ENCODE peak calls at places on chromosomes 13 and 19, in four cellular contexts. One of them, this sample, is unnamed.

GRCh38 chr19:7725791-7726190 is 6.1 kb downstream of the CLEC4G start:
- DNase-seq in adrenal gland: no peak
- DNase-seq in body of pancreas: no peak
- DNase-seq in heart left ventricle: no peak
- DNase-seq in this sample: no peak

GRCh38 chr13:29920018-29920643 is 69.7 kb upstream of the UBL3 start:
- DNase-seq in body of pancreas: no peak
- DNase-seq in heart left ventricle: no peak
- DNase-seq in adrenal gland: no peak
- DNase-seq in this sample: no peak

GRCh38 chr13:95033890-95034289 is 267.4 kb downstream of the ABCC4 start:
- DNase-seq in heart left ventricle: no peak
- DNase-seq in body of pancreas: no peak
- DNase-seq in adrenal gland: no peak
- DNase-seq in this sample: no peak

GRCh38 chr19:50268046-50268445 is 61.1 kb downstream of the KCNC3 start:
- DNase-seq in body of pancreas: no peak
- DNase-seq in adrenal gland: no peak
- DNase-seq in heart left ventricle: no peak
- DNase-seq in this sample: no peak

GRCh38 chr19:6925801-6926751 is 38.7 kb downstream of the ADGRE1 start:
- DNase-seq in body of pancreas: no peak
- DNase-seq in adrenal gland: no peak
- DNase-seq in heart left ventricle: no peak
- DNase-seq in this sample: no peak

GRCh38 chr13:27909378-27909777 is 10.4 kb upstream of the PDX1 start:
- DNase-seq in body of pancreas: no peak
- DNase-seq in heart left ventricle: no peak
- DNase-seq in adrenal gland: no peak
- DNase-seq in this sample: no peak

GRCh38 chr19:49165865-49166301 is 8.3 kb downstream of the TRPM4 start:
- DNase-seq in adrenal gland: no peak
- DNase-seq in body of pancreas: no peak
- DNase-seq in heart left ventricle: no peak
- DNase-seq in this sample: no peak

GRCh38 chr13:43005460-43006236 is 13.6 kb upstream of the EPSTI1 start:
- DNase-seq in adrenal gland: no peak
- DNase-seq in body of pancreas: no peak
- DNase-seq in heart left ventricle: no peak
- DNase-seq in this sample: no peak

GRCh38 chr13:26855921-26856320 is 95.3 kb upstream of the GPR12 start:
- DNase-seq in heart left ventricle: no peak
- DNase-seq in adrenal gland: no peak
- DNase-seq in body of pancreas: no peak
- DNase-seq in this sample: no peak

GRCh38 chr19:23285948-23286347 is 35.8 kb upstream of the ZNF724 start:
- DNase-seq in adrenal gland: no peak
- DNase-seq in heart left ventricle: no peak
- DNase-seq in body of pancreas: no peak
- DNase-seq in this sample: no peak

GRCh38 chr19:6424190-6424938 is at the start of gene KHSRP:
- DNase-seq in body of pancreas: no peak
- DNase-seq in adrenal gland: peak
- DNase-seq in heart left ventricle: peak
- DNase-seq in this sample: no peak

GRCh38 chr19:28694812-28695211 is 518.1 kb downstream of the UQCRFS1 start:
- DNase-seq in body of pancreas: no peak
- DNase-seq in adrenal gland: no peak
- DNase-seq in heart left ventricle: no peak
- DNase-seq in this sample: no peak

GRCh38 chr19:7970716-7971448 is 27.4 kb upstream of the TIMM44 start:
- DNase-seq in body of pancreas: peak
- DNase-seq in adrenal gland: peak
- DNase-seq in heart left ventricle: no peak
- DNase-seq in this sample: no peak

GRCh38 chr13:98576963-98577822 is at the start of gene STK24:
- DNase-seq in adrenal gland: peak
- DNase-seq in heart left ventricle: peak
- DNase-seq in body of pancreas: peak
- DNase-seq in this sample: peak

GRCh38 chr19:40165362-40165937 is 25.8 kb upstream of the MAP3K10 start:
- DNase-seq in body of pancreas: peak
- DNase-seq in adrenal gland: peak
- DNase-seq in heart left ventricle: peak
- DNase-seq in this sample: peak
- TF ChIP-seq CTCF in body of pancreas: peak
- TF ChIP-seq CTCF in adrenal gland: peak
- TF ChIP-seq CTCF in heart left ventricle: peak
- TF ChIP-seq CTCF in this sample: no peak

DNA sequence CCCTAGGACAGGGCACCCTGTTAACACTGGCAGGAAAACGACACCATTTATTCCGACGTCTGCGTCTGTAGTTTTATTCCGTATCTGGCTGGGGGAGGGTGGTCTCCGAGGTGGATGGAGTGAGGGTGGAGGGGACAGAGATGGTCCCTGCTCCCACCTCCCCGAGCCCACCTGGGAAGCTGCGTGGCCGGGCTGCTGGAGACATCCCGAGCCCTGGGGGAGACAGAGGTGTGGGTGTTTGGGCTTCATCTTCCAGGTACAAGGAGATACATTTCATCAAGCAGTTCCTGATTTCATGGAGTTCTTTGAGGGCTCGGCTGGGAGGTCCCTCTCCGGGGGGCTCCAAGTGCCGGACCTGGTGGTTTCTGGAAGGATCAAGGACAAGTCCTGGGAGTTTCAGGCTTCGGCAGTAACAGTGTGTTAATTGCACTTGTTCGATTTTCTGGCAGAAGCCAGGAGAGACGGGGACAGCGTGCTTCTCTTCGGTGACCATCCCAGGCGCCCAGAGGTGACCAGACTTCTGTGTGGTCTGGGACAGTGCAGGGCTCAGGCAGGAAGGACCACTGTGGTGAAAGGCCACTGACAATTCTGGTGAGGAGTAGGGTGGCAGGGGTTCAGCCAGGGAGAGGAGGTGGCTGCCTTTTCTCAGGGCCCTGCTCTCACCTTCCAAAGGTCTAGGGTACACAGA is 20.1 kb upstream of the MKNK2 start:
- DNase-seq in adrenal gland: no peak
- DNase-seq in body of pancreas: no peak
- DNase-seq in heart left ventricle: no peak
- DNase-seq in this sample: no peak
- TF ChIP-seq POLR2A in adrenal gland: no peak
- TF ChIP-seq POLR2A in body of pancreas: no peak
- TF ChIP-seq POLR2A in heart left ventricle: no peak
- TF ChIP-seq POLR2A in this sample: no peak

GRCh38 chr19:676007-676342 is 217 bp upstream of the FSTL3 start:
- DNase-seq in heart left ventricle: no peak
- DNase-seq in body of pancreas: no peak
- DNase-seq in adrenal gland: no peak
- DNase-seq in this sample: no peak
- H3K4me3 ChIP-seq in heart left ventricle: peak
- H3K4me3 ChIP-seq in body of pancreas: no peak
- H3K4me3 ChIP-seq in adrenal gland: no peak
- H3K4me3 ChIP-seq in this sample: no peak

GRCh38 chr19:45782820-45783785 is 813 bp upstream of the DMPK start:
- DNase-seq in heart left ventricle: peak
- DNase-seq in adrenal gland: peak
- DNase-seq in body of pancreas: no peak
- DNase-seq in this sample: no peak
- TF ChIP-seq CTCF in heart left ventricle: peak
- TF ChIP-seq CTCF in adrenal gland: no peak
- TF ChIP-seq CTCF in body of pancreas: no peak
- TF ChIP-seq CTCF in this sample: no peak

DNA sequence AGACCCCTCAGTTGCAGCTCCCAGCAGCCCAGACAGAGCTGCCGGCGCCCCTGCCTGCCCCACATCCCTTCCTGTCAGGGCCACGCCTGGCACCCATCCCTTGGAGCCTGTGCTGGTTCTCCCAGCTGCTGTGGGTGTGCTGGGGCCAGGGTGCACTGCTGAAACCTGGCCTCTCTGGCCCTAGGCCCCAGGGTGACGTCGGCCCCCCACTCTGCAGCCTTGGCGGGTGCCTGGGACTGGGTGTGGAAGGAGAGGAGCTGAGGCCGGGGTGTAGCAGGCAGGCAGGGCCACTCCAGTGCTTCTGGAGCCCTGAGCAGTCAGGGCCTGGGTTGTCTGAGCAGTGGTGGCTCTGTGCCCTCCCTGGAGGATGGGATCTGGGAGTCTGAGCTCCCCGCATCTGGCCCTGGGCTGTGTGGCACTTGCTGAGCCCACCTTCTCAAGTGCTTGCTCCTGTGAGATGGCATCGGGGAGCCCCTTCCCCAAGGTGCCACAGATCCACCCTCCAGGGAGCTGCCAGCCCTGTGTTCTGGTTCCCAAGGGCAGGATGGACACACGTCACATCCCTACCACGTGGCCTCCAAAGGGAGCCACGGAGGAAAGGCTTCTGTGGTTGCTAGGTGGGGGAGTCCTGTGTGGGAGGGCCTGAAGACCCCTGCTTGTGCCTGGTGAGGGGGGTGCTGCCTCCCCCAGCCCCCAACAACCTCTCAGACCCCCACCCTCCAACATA is 5.2 kb downstream of the PLEKHJ1 start:
- DNase-seq in adrenal gland: no peak
- DNase-seq in body of pancreas: no peak
- DNase-seq in heart left ventricle: no peak
- DNase-seq in this sample: no peak
- TF ChIP-seq POLR2A in adrenal gland: no peak
- TF ChIP-seq POLR2A in body of pancreas: no peak
- TF ChIP-seq POLR2A in heart left ventricle: no peak
- TF ChIP-seq POLR2A in this sample: no peak

GRCh38 chr13:77894743-77895142 is 23.9 kb downstream of the EDNRB start:
- DNase-seq in heart left ventricle: no peak
- DNase-seq in adrenal gland: no peak
- DNase-seq in body of pancreas: no peak
- DNase-seq in this sample: no peak

GRCh38 chr13:77896977-77897376 is 21.7 kb downstream of the EDNRB start:
- DNase-seq in adrenal gland: no peak
- DNase-seq in heart left ventricle: no peak
- DNase-seq in body of pancreas: no peak
- DNase-seq in this sample: no peak

GRCh38 chr13:77902319-77902963 is 16.2 kb downstream of the EDNRB start:
- DNase-seq in adrenal gland: no peak
- DNase-seq in heart left ventricle: no peak
- DNase-seq in body of pancreas: no peak
- DNase-seq in this sample: no peak

GRCh38 chr13:77896536-77896935 is 22.1 kb downstream of the EDNRB start:
- DNase-seq in heart left ventricle: peak
- DNase-seq in adrenal gland: peak
- DNase-seq in body of pancreas: no peak
- DNase-seq in this sample: no peak

DNA sequence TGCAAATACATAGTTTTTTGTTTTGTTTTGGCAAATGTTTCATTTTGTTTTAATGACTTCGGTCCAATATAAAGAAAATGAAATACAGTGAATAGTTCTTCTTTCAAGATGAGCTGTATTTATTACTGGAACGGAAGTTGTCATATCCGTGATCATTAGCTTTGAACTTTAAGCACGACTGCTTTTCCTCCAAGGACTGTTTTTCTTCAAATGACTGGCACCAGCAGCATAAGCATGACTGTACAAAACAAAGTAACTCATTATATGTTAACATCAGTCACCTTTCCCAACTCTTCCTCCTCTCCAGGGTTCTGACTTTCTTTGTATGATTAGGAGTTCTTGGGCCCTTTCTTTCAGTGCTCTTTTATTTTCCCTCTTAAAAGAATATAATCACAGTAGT is 20.5 kb downstream of the EDNRB start:
- DNase-seq in body of pancreas: no peak
- DNase-seq in heart left ventricle: no peak
- DNase-seq in adrenal gland: no peak
- DNase-seq in this sample: no peak
- H3K4me3 ChIP-seq in body of pancreas: no peak
- H3K4me3 ChIP-seq in heart left ventricle: no peak
- H3K4me3 ChIP-seq in adrenal gland: no peak
- H3K4me3 ChIP-seq in this sample: no peak

DNA sequence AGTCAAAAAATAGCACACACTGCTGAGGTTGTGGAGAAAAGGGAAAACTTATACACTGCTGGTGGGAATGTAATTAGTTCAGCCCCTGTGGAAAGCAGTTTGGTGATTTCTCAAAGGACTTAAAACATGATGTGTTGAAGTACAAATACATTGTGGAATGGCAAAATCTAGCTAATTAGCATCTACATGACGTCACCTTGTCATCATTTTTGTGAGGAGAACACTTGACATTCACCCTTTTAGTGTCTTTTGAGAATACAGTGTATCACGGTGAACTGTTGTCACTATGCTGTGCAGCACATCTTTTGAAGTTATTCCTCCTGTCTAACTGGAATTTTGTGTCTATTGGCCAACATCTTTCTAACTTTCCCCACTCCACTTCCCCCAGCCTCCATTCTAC is 5.6 kb downstream of the OR7A10 start:
- DNase-seq in heart left ventricle: no peak
- DNase-seq in adrenal gland: no peak
- DNase-seq in body of pancreas: no peak
- DNase-seq in this sample: no peak
- TF ChIP-seq CTCF in heart left ventricle: no peak
- TF ChIP-seq CTCF in adrenal gland: no peak
- TF ChIP-seq CTCF in body of pancreas: no peak
- TF ChIP-seq CTCF in this sample: no peak

GRCh38 chr19:18522124-18522861 is 423 bp upstream of the ELL start:
- DNase-seq in heart left ventricle: peak
- DNase-seq in adrenal gland: peak
- DNase-seq in body of pancreas: peak
- DNase-seq in this sample: peak

GRCh38 chr19:18523841-18524240 is 2.0 kb upstream of the ELL start:
- DNase-seq in heart left ventricle: no peak
- DNase-seq in body of pancreas: no peak
- DNase-seq in adrenal gland: no peak
- DNase-seq in this sample: no peak

GRCh38 chr19:18520848-18521691 is 800 bp downstream of the ELL start:
- DNase-seq in heart left ventricle: peak
- DNase-seq in body of pancreas: peak
- DNase-seq in adrenal gland: peak
- DNase-seq in this sample: peak

GRCh38 chr19:18519962-18520847 is 1.7 kb downstream of the ELL start:
- DNase-seq in adrenal gland: peak
- DNase-seq in body of pancreas: peak
- DNase-seq in heart left ventricle: peak
- DNase-seq in this sample: peak

DNA sequence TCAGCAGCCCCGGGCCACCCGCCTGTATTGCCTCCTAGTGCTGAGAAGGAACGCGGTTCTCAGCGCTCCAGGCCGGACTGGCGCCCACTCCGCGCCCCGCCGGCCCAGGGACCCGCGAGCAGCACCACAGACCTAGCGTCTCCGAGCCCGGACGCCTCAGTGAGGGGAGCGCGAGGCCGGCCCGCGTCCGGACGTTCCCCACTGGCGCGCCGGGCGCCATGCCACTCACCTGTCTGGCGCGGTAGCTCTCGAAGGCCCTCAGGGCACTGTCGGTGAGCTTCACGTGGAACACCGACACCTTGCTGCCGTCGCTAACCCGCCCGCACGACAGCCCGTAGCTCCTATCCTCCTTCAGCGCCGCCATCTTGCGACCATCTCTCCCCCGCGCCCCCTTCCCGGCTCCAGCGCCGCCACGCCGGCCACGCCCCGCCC is at the start of gene ELL:
- DNase-seq in adrenal gland: no peak
- DNase-seq in heart left ventricle: no peak
- DNase-seq in body of pancreas: no peak
- DNase-seq in this sample: no peak
- TF ChIP-seq POLR2A in adrenal gland: peak
- TF ChIP-seq POLR2A in heart left ventricle: peak
- TF ChIP-seq POLR2A in body of pancreas: peak
- TF ChIP-seq POLR2A in this sample: no peak